ENCODE peak calls at places on chromosomes 13 and 19, in ten cellular contexts. H, M, F, V, S, W, X, L, K and B are unnamed samples.

GRCh38 chr13:85509512-85509911 is 289.7 kb downstream of the SLITRK6 start:
- DNase-seq in H (no peak), M (no peak), F (no peak), V (no peak), S (no peak), W (no peak), X (no peak), L (no peak), K (no peak), B (no peak)

GRCh38 chr19:5037936-5038335 is 69.0 kb downstream of the KDM4B start:
- DNase-seq in H (no peak), M (no peak), F (no peak), V (no peak), S (no peak), W (no peak), X (no peak), L (no peak), K (no peak), B (no peak)

GRCh38 chr19:56333506-56333905 is 18.9 kb upstream of the ZSCAN5A start:
- DNase-seq in H (peak; percentile 51), M (peak; percentile 54), F (no peak), V (peak; percentile 26), S (no peak), W (peak; percentile 49), X (peak; percentile 44), L (no peak), K (peak; percentile 47), B (no peak)

GRCh38 chr19:35404879-35405622 is 34.2 kb downstream of the GPR42 start:
- DNase-seq in H (peak; percentile 37), M (peak; percentile 51), F (no peak), V (no peak), S (no peak), W (no peak), X (no peak), L (no peak), K (peak; percentile 86), B (no peak)

GRCh38 chr13:24050292-24050711 is 110.2 kb upstream of the SPATA13 start:
- DNase-seq in H (peak; percentile 70), M (no peak), F (no peak), V (peak; percentile 49), S (peak; percentile 70), W (no peak), X (peak; percentile 54), L (peak; percentile 64), K (peak; percentile 21), B (peak; percentile 78)

GRCh38 chr19:4295972-4296771 is 6.0 kb downstream of the TMIGD2 start:
- DNase-seq in H (peak; percentile 38), M (peak; percentile 22), F (no peak), V (no peak), S (no peak), W (no peak), X (no peak), L (no peak), K (no peak), B (no peak)

GRCh38 chr19:14470031-14470876 is 4.9 kb downstream of the PTGER1 start:
- DNase-seq in H (no peak), M (no peak), F (no peak), V (no peak), S (no peak), W (no peak), X (no peak), L (no peak), K (no peak), B (no peak)

GRCh38 chr19:53328967-53329366 is 4.6 kb upstream of the ZNF845 start:
- DNase-seq in H (no peak), M (peak; percentile 17), F (no peak), V (no peak), S (no peak), W (no peak), X (peak; percentile 22), L (peak; percentile 35), K (no peak), B (peak; percentile 74)

GRCh38 chr13:52845766-52846566 is 2.5 kb downstream of the PCDH8 start:
- DNase-seq in H (no peak), M (peak; percentile 55), F (no peak), V (no peak), S (no peak), W (peak; percentile 89), X (peak; percentile 23), L (no peak), K (no peak), B (no peak)

GRCh38 chr19:10111405-10111811 is at the start of gene P2RY11:
- DNase-seq in H (no peak), M (peak; percentile 49), F (no peak), V (no peak), S (no peak), W (no peak), X (no peak), L (no peak), K (no peak), B (no peak)

GRCh38 chr13:30388401-30389283 is 33.7 kb upstream of the UBE2L5 start:
- DNase-seq in H (no peak), M (no peak), F (peak; percentile 5), V (peak; percentile 30), S (no peak), W (no peak), X (no peak), L (peak; percentile 48), K (no peak), B (peak; percentile 90)

GRCh38 chr19:41377977-41378707 is 1.8 kb downstream of the TMEM91 start:
- DNase-seq in H (no peak), M (no peak), F (no peak), V (no peak), S (no peak), W (peak; percentile 68), X (no peak), L (peak; percentile 41), K (no peak), B (no peak)

GRCh38 chr13:73450583-73450982 is 391.8 kb downstream of the KLF5 start:
- DNase-seq in H (no peak), M (no peak), F (no peak), V (no peak), S (no peak), W (no peak), X (no peak), L (no peak), K (no peak), B (no peak)

GRCh38 chr13:68386808-68387207 is 1156.7 kb upstream of the PCDH9 start:
- DNase-seq in H (no peak), M (no peak), F (no peak), V (no peak), S (no peak), W (no peak), X (no peak), L (no peak), K (no peak), B (no peak)

GRCh38 chr19:43606569-43607229 is 5.2 kb upstream of the SRRM5 start:
- DNase-seq in H (no peak), M (no peak), F (no peak), V (no peak), S (no peak), W (no peak), X (no peak), L (no peak), K (no peak), B (no peak)

GRCh38 chr19:13850910-13851753 is 25.8 kb upstream of the NANOS3 start:
- DNase-seq in H (peak; percentile 83), M (peak; percentile 86), F (no peak), V (peak; percentile 95), S (peak; percentile 91), W (no peak), X (peak; percentile 85), L (peak; percentile 95), K (peak; percentile 86), B (peak; percentile 97)

GRCh38 chr13:71624641-71625040 is 242.4 kb downstream of the DACH1 start:
- DNase-seq in H (no peak), M (no peak), F (no peak), V (no peak), S (no peak), W (no peak), X (no peak), L (no peak), K (no peak), B (no peak)

DNA sequence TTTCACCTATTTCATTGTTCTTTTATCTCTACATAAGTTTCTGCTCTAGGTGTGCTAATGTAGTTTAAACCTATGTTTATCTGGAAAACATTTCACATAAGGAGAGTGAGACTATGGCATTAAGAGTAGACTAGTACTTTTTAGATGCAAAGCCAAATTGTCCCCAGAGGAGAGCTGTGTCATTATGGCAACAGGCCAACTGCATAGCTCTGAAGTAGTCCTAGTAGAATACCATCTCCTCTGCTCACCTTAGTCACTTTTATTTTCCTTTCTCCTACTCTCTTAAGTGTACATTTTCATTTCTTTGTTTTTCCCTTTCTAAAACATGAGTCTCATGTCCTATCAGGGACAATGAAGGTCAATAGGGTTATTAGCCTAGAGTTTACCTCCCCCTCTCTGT is 123.1 kb downstream of the ITGBL1 start:
- DNase-seq in H (no peak), M (no peak), F (no peak), V (no peak), S (no peak), W (no peak), X (no peak), L (no peak), K (no peak), B (no peak)
- TF ChIP-seq POLR2A in H (no peak), M (no peak), F (no peak), V (no peak), S (no peak), W (no peak), X (no peak), L (no peak), K (no peak), B (no peak)

GRCh38 chr19:2231621-2232221 is 4.4 kb downstream of the PLEKHJ1 start:
- DNase-seq in H (no peak), M (no peak), F (no peak), V (no peak), S (no peak), W (no peak), X (no peak), L (no peak), K (no peak), B (no peak)
- TF ChIP-seq POLR2A in H (no peak), M (peak; percentile 32), F (no peak), V (no peak), S (no peak), W (peak; percentile 44), X (no peak), L (no peak), K (no peak), B (no peak)

GRCh38 chr19:6710273-6711077 is 10.0 kb downstream of the C3 start:
- DNase-seq in H (no peak), M (no peak), F (no peak), V (no peak), S (no peak), W (peak; percentile 78), X (no peak), L (no peak), K (no peak), B (no peak)
- TF ChIP-seq POLR2A in H (no peak), M (no peak), F (no peak), V (no peak), S (no peak), W (no peak), X (no peak), L (no peak), K (no peak), B (no peak)

GRCh38 chr13:31996611-31997010 is 35.0 kb upstream of the FRY start:
- DNase-seq in H (no peak), M (no peak), F (no peak), V (no peak), S (no peak), W (no peak), X (no peak), L (no peak), K (no peak), B (no peak)
- TF ChIP-seq POLR2A in H (no peak), M (no peak), F (no peak), V (no peak), S (no peak), W (no peak), X (no peak), L (no peak), K (no peak), B (no peak)